ENCODE peak calls at places on chromosomes 12 and 14, in five cellular contexts. N, X, O, R and U are unnamed samples.

GRCh38 chr12:121536058-121536928 is 44.5 kb downstream of the KDM2B start:
- DNase-seq in N (peak; percentile 79), X (peak; percentile 67), O (peak; percentile 81), R (peak; percentile 65), U (no peak)

GRCh38 chr14:100522616-100523021 is 64.6 kb downstream of the BEGAIN start:
- DNase-seq in N (peak; percentile 26), X (no peak), O (no peak), R (no peak), U (no peak)

GRCh38 chr12:108689314-108690190 is 41.8 kb downstream of the CORO1C start:
- DNase-seq in N (no peak), X (peak; percentile 39), O (peak; percentile 70), R (no peak), U (peak; percentile 36)

GRCh38 chr14:89401241-89401640 is 15.8 kb downstream of the FOXN3 start:
- DNase-seq in N (no peak), X (peak; percentile 11), O (no peak), R (no peak), U (no peak)

GRCh38 chr14:63435838-63436237 is 107.3 kb downstream of the PPP2R5E start:
- DNase-seq in N (no peak), X (no peak), O (peak; percentile 52), R (no peak), U (no peak)

GRCh38 chr12:124603143-124603542 is 35.7 kb upstream of the NCOR2 start:
- DNase-seq in N (no peak), X (no peak), O (no peak), R (no peak), U (no peak)

GRCh38 chr12:46944771-46945170 is 119.0 kb upstream of the SLC38A4 start:
- DNase-seq in N (no peak), X (peak; percentile 31), O (no peak), R (no peak), U (no peak)

GRCh38 chr14:94021001-94021400 is 5.1 kb upstream of the OTUB2 start:
- DNase-seq in N (no peak), X (no peak), O (peak; percentile 46), R (no peak), U (no peak)

GRCh38 chr14:104105071-104105821 is 19.7 kb downstream of the ASPG start:
- DNase-seq in N (peak; percentile 42), X (no peak), O (no peak), R (peak; percentile 32), U (no peak)

GRCh38 chr14:68979021-68979721 is at the start of gene ACTN1:
- DNase-seq in N (peak; percentile 93), X (peak; percentile 99), O (peak; percentile 99), R (peak; percentile 97), U (peak; percentile 95)